ENCODE peak calls at places on chromosomes 3 and 15, in four cellular contexts. E is fibroblast of lung, U is A549, C is Panc1. J is an unnamed sample.

GRCh38 chr15:37038716-37039106 is 61.6 kb downstream of the MEIS2 start:
- DNase-seq in C (no peak), U (no peak), E (no peak), J (no peak)

GRCh38 chr3:85838921-85839320 is 880.1 kb downstream of the CADM2 start:
- DNase-seq in E (no peak), C (no peak), U (no peak), J (no peak)

GRCh38 chr15:75674366-75674765 is 26.7 kb downstream of the SNX33 start:
- DNase-seq in U (no peak), C (no peak), E (no peak), J (no peak)

GRCh38 chr3:62605413-62606068 is 232.2 kb upstream of the FEZF2 start:
- DNase-seq in U (no peak), E (no peak), C (no peak), J (no peak)

GRCh38 chr3:194711913-194712312 is 26.2 kb downstream of the FAM43A start:
- DNase-seq in U (no peak), C (no peak), E (peak; percentile 93), J (peak; percentile 77)

GRCh38 chr3:170867143-170867542 is 2.9 kb downstream of the RPL22L1 start:
- DNase-seq in U (no peak), C (no peak), E (no peak), J (no peak)

GRCh38 chr3:11698326-11699082 is 54.8 kb upstream of the VGLL4 start:
- DNase-seq in E (peak; percentile 23), C (no peak), U (no peak), J (no peak)

GRCh38 chr3:48543271-48543866 is 13.2 kb downstream of the PFKFB4 start:
- DNase-seq in E (no peak), C (no peak), U (no peak), J (peak; percentile 43)

GRCh38 chr3:147191795-147192385 is 214.5 kb downstream of the ZIC4 start:
- DNase-seq in U (peak; percentile 6), C (peak; percentile 42), E (peak; percentile 68), J (no peak)

GRCh38 chr3:72750405-72750922 is 97.8 kb downstream of the SHQ1 start:
- DNase-seq in C (no peak), E (no peak), U (no peak), J (no peak)

GRCh38 chr3:56131976-56132590 is 336.2 kb downstream of the ERC2 start:
- DNase-seq in E (peak; percentile 96), C (peak; percentile 72), U (peak; percentile 65), J (no peak)

GRCh38 chr3:48318831-48319512 is 14.5 kb downstream of the SPINK8 start:
- DNase-seq in E (no peak), U (no peak), C (no peak), J (no peak)

GRCh38 chr3:74534611-74535010 is 79.8 kb downstream of the CNTN3 start:
- DNase-seq in C (no peak), E (no peak), U (no peak), J (no peak)

GRCh38 chr3:47885168-47885567 is 82.2 kb downstream of the DHX30 start:
- DNase-seq in E (no peak), U (no peak), C (no peak), J (no peak)

GRCh38 chr15:61038387-61038786 is 190.7 kb downstream of the RORA start:
- DNase-seq in C (no peak), E (no peak), U (no peak), J (no peak)

GRCh38 chr3:64763980-64764379 is 76.2 kb upstream of the ADAMTS9 start:
- DNase-seq in U (no peak), E (no peak), C (no peak), J (no peak)

GRCh38 chr3:62940763-62941632 is 65.8 kb upstream of the CADPS start:
- DNase-seq in E (peak; percentile 72), U (no peak), C (no peak), J (no peak)

GRCh38 chr3:172124271-172124670 is 84.9 kb downstream of the FNDC3B start:
- DNase-seq in U (no peak), C (no peak), E (no peak), J (no peak)

GRCh38 chr15:93180656-93181055 is 91.6 kb upstream of the RGMA start:
- DNase-seq in E (no peak), C (no peak), U (no peak), J (no peak)

GRCh38 chr15:35725353-35725752 is 179.4 kb upstream of the DPH6 start:
- DNase-seq in C (no peak), U (no peak), E (peak; percentile 82), J (no peak)

GRCh38 chr3:120678984-120679383 is 3.1 kb downstream of the HGD start:
- DNase-seq in C (no peak), E (peak; percentile 24), U (peak; percentile 13), J (no peak)

GRCh38 chr3:135966875-135967274 is 1.3 kb downstream of the PPP2R3A start:
- DNase-seq in E (no peak), C (no peak), U (no peak), J (no peak)

GRCh38 chr15:33150516-33150915 is 44.0 kb downstream of the FMN1 start:
- DNase-seq in C (no peak), E (no peak), U (no peak), J (no peak)

GRCh38 chr3:155325263-155325835 is 31.9 kb upstream of the STRIT1 start:
- DNase-seq in C (no peak), E (peak; percentile 32), U (no peak), J (no peak)

GRCh38 chr3:115915061-115915460 is 291.8 kb downstream of the GAP43 start:
- DNase-seq in U (no peak), E (no peak), C (no peak), J (no peak)

GRCh38 chr3:16844222-16844621 is 40.5 kb upstream of the PLCL2 start:
- DNase-seq in C (no peak), U (no peak), E (no peak), J (no peak)
- H3K4me1 ChIP-seq in C (no peaks in the 10 kb centered on the region), U (no peaks in the 10 kb centered on the region), E (no peaks in the 10 kb centered on the region), J (no peaks in the 10 kb centered on the region)

DNA sequence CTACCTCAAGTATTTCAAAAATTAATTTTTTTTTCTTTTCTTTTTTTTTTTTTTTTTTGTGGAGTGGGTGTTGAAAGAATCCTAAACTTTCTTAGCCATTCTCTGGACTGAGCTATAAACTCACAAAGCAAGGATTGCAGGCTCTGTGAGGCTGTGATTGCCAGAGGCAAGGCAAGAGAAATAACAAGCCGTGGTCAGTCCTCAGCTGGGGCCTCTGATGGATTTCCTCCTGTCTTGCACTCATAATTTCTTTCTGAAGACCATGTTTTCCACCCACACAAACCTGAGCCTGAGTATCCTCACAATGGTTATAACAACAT is 1.3 kb downstream of the CX3CR1 start:
- DNase-seq in U (no peak), E (no peak), C (no peak), J (no peak)
- H3K4me1 ChIP-seq in U (no peaks in the 10 kb centered on the region), E (no peaks in the 10 kb centered on the region), C (no peaks in the 10 kb centered on the region), J (no peaks in the 10 kb centered on the region)

GRCh38 chr3:112130638-112130993 is 2.4 kb downstream of the GCSAM start:
- DNase-seq in C (no peak), U (no peak), E (no peak), J (no peak)
- H3K4me1 ChIP-seq in C (no peaks in the 10 kb centered on the region), U (peaks cover 4% of the 10 kb centered on the region), E (no peaks in the 10 kb centered on the region), J (peaks cover 15% of the 10 kb centered on the region)

DNA sequence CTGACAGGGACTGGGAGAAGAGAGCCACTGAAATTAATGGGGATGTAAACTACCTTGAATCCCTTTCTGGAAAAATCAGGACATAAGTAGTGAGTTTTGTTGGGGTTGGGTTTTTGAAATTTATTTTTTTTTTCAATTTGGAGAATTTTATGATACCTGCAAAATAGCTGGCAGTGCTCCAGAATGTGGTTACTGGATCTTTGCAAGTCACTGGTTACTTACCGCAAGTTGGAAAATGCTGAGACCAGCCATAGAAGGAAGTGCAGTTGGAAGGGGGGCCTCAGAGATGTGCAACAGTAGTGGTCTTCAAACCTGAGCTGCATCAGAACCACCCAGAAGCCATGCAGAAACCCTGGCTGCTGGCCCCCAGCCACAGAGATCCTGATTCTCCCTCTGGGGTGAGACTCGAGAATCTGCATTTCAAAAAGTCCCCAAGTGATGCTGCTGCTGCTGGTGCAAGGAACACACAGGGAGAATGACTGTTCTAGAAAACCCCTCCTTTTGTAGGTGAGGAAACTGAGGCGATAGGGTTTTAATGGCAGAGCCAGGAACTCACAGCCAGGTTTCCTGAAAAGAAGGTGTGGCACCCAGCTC is 39.7 kb downstream of the SEMA5B start:
- DNase-seq in C (no peak), E (no peak), U (no peak), J (no peak)
- H3K4me1 ChIP-seq in C (peaks cover 6% of the 10 kb centered on the region), E (no peaks in the 10 kb centered on the region), U (no peaks in the 10 kb centered on the region), J (no peaks in the 10 kb centered on the region)

GRCh38 chr3:71397046-71397445 is 186.5 kb downstream of the FOXP1 start:
- DNase-seq in C (peak; percentile 5), E (peak; percentile 19), U (peak; percentile 31), J (no peak)
- H3K4me1 ChIP-seq in C (no peaks in the 10 kb centered on the region), E (peaks cover 4% of the 10 kb centered on the region), U (peaks cover 28% of the 10 kb centered on the region), J (peaks cover 25% of the 10 kb centered on the region)

GRCh38 chr3:173823911-173824460 is 426.4 kb downstream of the NLGN1 start:
- DNase-seq in E (peak; percentile 69), C (no peak), U (no peak), J (no peak)
- H3K4me1 ChIP-seq in E (no peaks in the 10 kb centered on the region), C (no peaks in the 10 kb centered on the region), U (no peaks in the 10 kb centered on the region), J (no peaks in the 10 kb centered on the region)

DNA sequence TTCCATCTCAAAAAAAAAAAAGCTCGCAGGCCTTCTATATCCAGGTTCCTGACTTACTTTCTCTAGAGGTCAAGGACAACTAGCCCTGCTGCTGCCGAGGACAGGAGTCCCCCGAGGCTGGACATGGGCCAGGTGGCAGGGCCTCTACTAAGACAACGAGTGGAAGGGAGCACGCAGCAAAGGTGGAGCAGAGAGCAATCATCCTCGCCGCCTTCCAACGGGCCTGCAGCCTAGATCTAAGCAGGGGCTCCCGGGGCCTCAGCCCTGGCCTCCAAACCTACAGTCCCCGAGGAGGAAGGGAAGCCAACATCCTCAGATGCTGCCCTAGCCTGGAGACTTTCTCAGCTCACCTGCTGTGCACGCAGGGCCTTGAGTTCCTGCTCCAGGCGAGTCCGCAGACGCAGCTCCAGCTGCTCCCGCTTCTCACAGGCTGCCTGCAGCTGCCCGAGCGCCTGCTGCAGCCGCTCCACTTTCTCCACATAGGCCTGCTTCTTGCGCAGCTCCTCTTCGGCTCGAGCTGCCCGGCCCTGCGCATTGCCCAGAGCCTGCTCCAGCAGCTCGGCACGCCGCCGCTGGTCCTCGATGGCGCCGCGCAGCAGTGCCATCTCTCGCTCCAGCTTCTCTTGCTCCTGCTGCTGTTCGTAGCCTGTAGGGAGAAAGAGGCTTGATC is 12.9 kb downstream of the AMOTL2 start:
- DNase-seq in U (no peak), E (no peak), C (no peak), J (peak; percentile 56)
- H3K4me1 ChIP-seq in U (peaks cover 97% of the 10 kb centered on the region), E (peaks cover 88% of the 10 kb centered on the region), C (peaks cover 99% of the 10 kb centered on the region), J (peaks cover 62% of the 10 kb centered on the region)

DNA sequence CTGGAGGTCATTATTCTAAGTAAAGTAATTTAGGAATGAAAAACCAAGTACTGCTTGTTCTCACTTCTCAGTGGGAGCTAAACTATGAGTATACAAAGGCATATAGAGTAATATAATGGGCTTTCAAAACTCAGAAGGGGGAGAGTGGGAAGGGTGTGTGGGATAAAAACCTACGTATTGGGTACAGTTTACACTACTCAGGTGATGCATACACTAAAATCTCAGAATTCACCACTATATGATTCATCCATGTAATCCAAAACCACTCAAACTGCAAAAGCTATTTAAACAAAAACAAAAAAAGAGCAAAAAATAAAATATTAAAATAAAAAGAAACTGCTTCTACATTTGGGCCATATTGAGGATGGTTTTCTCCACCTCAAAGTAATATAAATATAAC is 623.3 kb downstream of the NSUN3 start:
- DNase-seq in E (no peak), U (no peak), C (no peak), J (no peak)
- H3K4me1 ChIP-seq in E (no peaks in the 10 kb centered on the region), U (no peaks in the 10 kb centered on the region), C (no peaks in the 10 kb centered on the region), J (no peaks in the 10 kb centered on the region)